ENCODE peak calls at places on chromosome 7, in four cellular contexts. U, P, I and C are unnamed samples. For H3K4me1, the result is how much of the 10 kb centered on the place peaks cover.

GRCh38 chr7:151080091-151080521 is 503 bp downstream of the FASTK start:
- DNase-seq in P (no peak), I (no peak), U (no peak), C (no peak)

GRCh38 chr7:47221826-47222225 is 360.1 kb downstream of the TNS3 start:
- DNase-seq in P (no peak), I (no peak), U (no peak), C (no peak)

GRCh38 chr7:117277576-117277975 is 45.3 kb downstream of the WNT2 start:
- DNase-seq in I (no peak), P (no peak), U (no peak), C (peak)

GRCh38 chr7:54932818-54933543 is 85.8 kb upstream of the EGFR start:
- DNase-seq in P (peak), I (peak), U (peak), C (no peak)

GRCh38 chr7:136138991-136139390 is 161.8 kb upstream of the MTPN start:
- DNase-seq in I (no peak), P (no peak), U (no peak), C (no peak)

GRCh38 chr7:77570330-77571011 is 33.4 kb downstream of the PTPN12 start:
- DNase-seq in I (no peak), P (no peak), U (no peak), C (no peak)

GRCh38 chr7:84801396-84801795 is 385.5 kb downstream of the SEMA3D start:
- DNase-seq in I (no peak), U (no peak), P (no peak), C (no peak)

GRCh38 chr7:55160539-55160938 is 141.7 kb downstream of the EGFR start:
- DNase-seq in P (no peak), I (no peak), U (no peak), C (no peak)

GRCh38 chr7:79386688-79387422 is 66.6 kb downstream of the MAGI2 start:
- DNase-seq in I (no peak), P (no peak), U (no peak), C (no peak)

GRCh38 chr7:158120751-158121150 is 466.9 kb downstream of the PTPRN2 start:
- DNase-seq in I (no peak), U (peak), P (no peak), C (no peak)

GRCh38 chr7:12389089-12389700 is 14.5 kb downstream of the VWDE start:
- DNase-seq in I (peak), P (no peak), U (no peak), C (no peak)

GRCh38 chr7:50404392-50404791 is 45.8 kb downstream of the FIGNL1 start:
- DNase-seq in I (no peak), P (no peak), U (no peak), C (no peak)

GRCh38 chr7:156401617-156402016 is 239.0 kb upstream of the RNF32 start:
- DNase-seq in P (no peak), I (no peak), U (no peak), C (no peak)

GRCh38 chr7:1721047-1721687 is 51.1 kb downstream of the ELFN1 start:
- DNase-seq in I (no peak), U (no peak), P (no peak), C (no peak)

GRCh38 chr7:87797798-87798403 is 78.3 kb downstream of the SLC25A40 start:
- DNase-seq in U (no peak), I (peak), P (no peak), C (no peak)

GRCh38 chr7:44323381-44324203 is 1.8 kb downstream of the CAMK2B start:
- DNase-seq in P (no peak), U (no peak), I (no peak), C (no peak)

GRCh38 chr7:4000139-4000538 is 682.0 kb upstream of the FOXK1 start:
- DNase-seq in U (no peak), P (no peak), I (no peak), C (no peak)

GRCh38 chr7:106217089-106217542 is 67.7 kb downstream of the NAMPT start:
- DNase-seq in P (no peak), U (peak), I (peak), C (peak)

GRCh38 chr7:151838861-151839381 is 38.0 kb downstream of the PRKAG2 start:
- DNase-seq in U (peak), P (no peak), I (no peak), C (no peak)

GRCh38 chr7:122528879-122529481 is 169.9 kb downstream of the RNF133 start:
- DNase-seq in U (no peak), I (no peak), P (no peak), C (no peak)

DNA sequence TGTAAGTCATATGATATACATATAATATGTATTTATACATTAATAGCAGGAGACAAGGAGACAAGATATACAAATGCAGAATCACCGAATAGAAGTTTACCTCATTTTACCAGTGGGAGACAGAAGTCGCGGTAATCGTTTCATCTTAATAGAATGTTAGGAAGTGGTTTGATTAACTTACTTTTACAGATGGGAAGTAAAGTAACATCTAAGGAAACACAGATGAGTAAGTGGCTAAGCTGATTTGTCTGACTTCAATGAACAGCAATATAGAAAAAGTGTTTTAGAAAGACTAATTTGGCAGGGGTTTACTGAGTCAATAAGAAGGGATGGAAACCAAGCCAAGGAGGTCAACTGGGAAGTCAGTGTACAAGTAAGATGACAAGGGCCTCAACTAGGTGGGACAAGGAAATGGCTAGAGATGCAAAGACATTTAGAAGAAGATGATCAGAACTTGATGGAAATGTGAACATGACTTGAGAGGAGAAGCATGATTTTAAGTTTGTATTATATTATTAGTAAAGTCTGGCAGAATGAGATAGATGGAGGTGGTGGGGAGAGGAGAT is 36.2 kb upstream of the FAM133B start:
- DNase-seq in P (no peak), I (no peak), U (no peak), C (no peak)
- H3K4me1 ChIP-seq in P (under half), I (under half), U (under half), C (under half)

GRCh38 chr7:142857625-142858024 is 2.7 kb downstream of the EPHB6 start:
- DNase-seq in I (no peak), P (no peak), U (no peak), C (no peak)

GRCh38 chr7:142862401-142863400 is 7.8 kb downstream of the EPHB6 start:
- DNase-seq in U (no peak), I (no peak), P (no peak), C (no peak)

GRCh38 chr7:142859411-142859810 is 4.5 kb downstream of the EPHB6 start:
- DNase-seq in I (no peak), U (no peak), P (no peak), C (no peak)

GRCh38 chr7:142860968-142861367 is 6.1 kb downstream of the EPHB6 start:
- DNase-seq in P (no peak), U (no peak), I (peak), C (no peak)

DNA sequence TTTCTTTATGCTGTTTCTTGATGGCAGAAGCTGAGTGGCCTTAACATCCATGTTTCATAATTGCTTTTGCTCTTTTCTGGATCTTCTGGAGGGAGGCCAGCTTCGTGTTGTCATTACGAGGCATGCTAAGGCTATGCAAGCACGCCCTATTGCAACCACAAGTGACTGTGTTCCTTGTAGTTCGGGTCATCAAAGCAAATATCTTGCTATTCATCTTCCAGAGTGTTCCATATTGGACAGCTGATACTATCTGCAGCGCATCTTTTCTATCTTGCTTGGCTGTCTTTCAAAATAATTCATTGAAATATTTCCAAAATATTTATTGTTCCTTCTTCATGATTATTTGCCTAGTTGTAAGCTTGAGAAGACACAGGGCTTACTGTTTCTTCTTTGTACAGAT is 5.0 kb downstream of the EPHB6 start:
- DNase-seq in I (peak), U (no peak), P (peak), C (no peak)
- TF ChIP-seq POLR2AphosphoS5 in I (peak), U (no peak), P (no peak), C (peak)

GRCh38 chr7:137754076-137754851 is 92.5 kb downstream of the DGKI start:
- DNase-seq in I (no peak), U (no peak), P (no peak), C (no peak)
- H3K4me1 ChIP-seq in I (under half), U (under half), P (under half), C (under half)

GRCh38 chr7:88928266-88928665 is 132.7 kb upstream of the TEX47 start:
- DNase-seq in U (no peak), P (no peak), I (no peak), C (no peak)
- TF ChIP-seq POLR2AphosphoS5 in U (no peak), P (no peak), I (no peak), C (no peak)

DNA sequence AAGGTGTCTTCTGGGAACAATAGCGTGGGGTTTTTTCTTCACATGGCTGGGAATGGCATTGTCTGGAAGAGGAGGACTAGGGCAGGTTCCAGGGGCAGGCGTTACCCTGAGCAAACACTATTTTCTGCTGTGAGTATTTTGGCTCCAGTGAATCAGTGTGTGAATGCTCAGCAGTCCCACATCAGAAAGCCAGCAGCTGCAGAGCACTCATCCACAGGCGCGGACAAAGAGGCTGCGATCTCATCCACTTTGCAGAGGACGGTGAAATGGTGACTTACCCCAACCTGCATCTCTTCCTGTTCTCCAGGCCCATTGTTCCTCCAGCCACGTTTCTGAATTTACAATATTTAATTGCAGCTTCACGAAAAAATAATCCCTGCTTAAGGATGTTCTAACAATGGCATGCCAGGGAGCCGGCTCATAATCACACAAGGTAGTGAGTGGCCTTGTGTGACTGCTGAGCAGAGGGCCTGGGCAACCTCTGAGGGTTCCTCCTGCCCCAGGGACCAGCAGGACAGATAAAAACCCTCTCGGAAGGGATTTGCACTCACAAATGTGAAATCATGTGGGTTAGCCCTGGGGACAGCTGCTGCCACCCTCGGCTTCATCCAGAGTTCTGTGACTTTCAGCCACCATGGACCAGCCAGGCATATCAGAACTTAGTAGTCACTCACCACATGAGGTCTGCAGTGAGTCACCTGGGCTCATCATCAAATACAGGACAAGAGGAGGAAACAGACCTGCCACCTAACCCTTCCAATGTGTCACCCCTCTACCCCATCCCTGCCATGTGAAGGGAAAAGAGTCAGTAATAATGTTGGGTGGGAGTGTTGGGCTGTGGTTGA is 65.0 kb upstream of the EN2 start:
- DNase-seq in U (peak), I (no peak), P (no peak), C (no peak)
- H3K4me1 ChIP-seq in U (under half), I (under half), P (under half), C (under half)

DNA sequence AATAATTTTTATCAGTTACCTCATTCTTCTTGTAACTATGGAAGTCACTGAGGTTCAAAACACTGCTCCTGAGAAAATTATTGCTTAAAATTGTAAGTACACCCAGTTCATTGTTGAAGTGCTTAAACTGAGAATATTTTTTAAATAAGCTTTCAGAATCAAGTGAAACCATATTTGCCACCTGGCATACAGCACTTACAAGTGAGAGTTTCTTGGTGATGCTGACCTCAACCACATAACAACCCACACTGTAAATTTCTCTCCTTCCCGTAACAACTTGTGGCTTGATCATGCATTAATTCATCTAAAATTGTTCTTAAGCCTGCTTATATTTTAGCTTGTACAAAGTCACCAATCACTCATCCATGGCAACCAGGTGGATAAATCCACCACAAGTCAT is 34.0 kb downstream of the IMMP2L start:
- DNase-seq in I (no peak), U (no peak), P (no peak), C (no peak)
- TF ChIP-seq POLR2AphosphoS5 in I (no peak), U (no peak), P (no peak), C (no peak)